ENCODE peak calls at places on chromosomes 5 and 9, in ten cellular contexts. A is AG08395; L is GM12891; Q is activated CD8-positive, alpha-beta memory T cell treated with anti-CD3 and anti-CD28 coated beads, Interleukin-2, amount 10 ng/mL, durations not matched to agents 7 days and 5 days; D is psoas muscle; Y is cardiac fibroblast; S is body of pancreas; N is epithelial cell of proximal tubule; R is gastrocnemius medialis; G is CD4-positive, alpha-beta T cell. K is an unnamed sample.

GRCh38 chr5:107426209-107426608 is 244.5 kb downstream of the EFNA5 start:
- DNase-seq in R (no peak), L (no peak), D (no peak), Y (no peak), Q (no peak), A (no peak), S (no peak), N (no peak), G (no peak), K (no peak)

GRCh38 chr5:32543291-32543690 is 42.1 kb upstream of the SUB1 start:
- DNase-seq in G (no peak), R (no peak), Q (no peak), A (no peak), L (no peak), N (no peak), S (no peak), D (no peak), Y (no peak), K (no peak)

GRCh38 chr9:131743501-131743900 is 3.6 kb upstream of the RAPGEF1 start:
- DNase-seq in S (no peak), G (no peak), Y (no peak), L (no peak), N (no peak), D (no peak), A (peak; percentile 36), R (no peak), Q (no peak), K (no peak)

GRCh38 chr9:114499528-114499927 is 5.7 kb downstream of the WHRN start:
- DNase-seq in R (no peak), L (no peak), S (no peak), G (no peak), N (no peak), Y (no peak), A (no peak), D (no peak), Q (no peak), K (no peak)

GRCh38 chr9:90023861-90024260 is 419.0 kb downstream of the GADD45G start:
- DNase-seq in N (no peak), Y (no peak), S (no peak), D (no peak), A (no peak), L (no peak), R (no peak), Q (no peak), G (no peak), K (no peak)

GRCh38 chr9:123267481-123268239 is 726 bp downstream of the STRBP start:
- DNase-seq in L (no peak), Y (no peak), D (peak; percentile 50), R (peak; percentile 5), Q (no peak), A (no peak), N (no peak), G (peak; percentile 9), S (peak; percentile 26), K (peak; percentile 18)

GRCh38 chr5:146878471-146879172 is at the start of gene PPP2R2B:
- DNase-seq in Y (peak; percentile 6), L (no peak), D (peak; percentile 43), G (peak; percentile 29), A (no peak), N (no peak), Q (peak; percentile 82), R (no peak), S (peak; percentile 47), K (no peak)

GRCh38 chr9:129486496-129487306 is 134.2 kb downstream of the C9orf50 start:
- DNase-seq in Q (no peak), R (peak; percentile 69), A (peak; percentile 68), D (peak; percentile 86), L (no peak), Y (peak; percentile 74), N (no peak), G (no peak), S (peak; percentile 59), K (peak; percentile 80)

GRCh38 chr9:124855944-124856773 is 2.9 kb downstream of the WDR38 start:
- DNase-seq in A (no peak), Y (no peak), L (no peak), R (no peak), N (no peak), D (no peak), Q (no peak), G (no peak), S (peak; percentile 60), K (no peak)

GRCh38 chr5:54821445-54822330 is 163.7 kb downstream of the ESM1 start:
- DNase-seq in L (no peak), R (no peak), N (no peak), D (no peak), G (no peak), Y (no peak), A (no peak), Q (no peak), S (no peak), K (no peak)

GRCh38 chr9:79764377-79764776 is 192.6 kb downstream of the TLE4 start:
- DNase-seq in R (no peak), A (peak; percentile 96), L (no peak), Q (no peak), D (no peak), N (peak; percentile 38), Y (peak; percentile 90), S (peak; percentile 9), G (no peak), K (peak; percentile 46)

GRCh38 chr5:132268698-132269551 is 11.4 kb downstream of the PDLIM4 start:
- DNase-seq in G (no peak), R (no peak), Y (peak; percentile 27), A (peak; percentile 82), Q (peak; percentile 39), L (no peak), D (no peak), N (no peak), S (no peak), K (peak; percentile 49)

GRCh38 chr5:75331095-75332090 is 5.6 kb upstream of the HMGCR start:
- DNase-seq in Y (no peak), N (no peak), G (no peak), Q (no peak), S (no peak), A (no peak), D (no peak), R (no peak), L (no peak), K (no peak)

GRCh38 chr9:81410201-81410600 is 279.1 kb downstream of the TLE1 start:
- DNase-seq in S (no peak), N (peak; percentile 73), R (no peak), Q (no peak), D (no peak), Y (peak; percentile 87), L (no peak), G (no peak), A (peak; percentile 72), K (no peak)

GRCh38 chr9:85639675-85640186 is 102.0 kb downstream of the AGTPBP1 start:
- DNase-seq in L (no peak), S (no peak), G (no peak), Q (no peak), A (no peak), Y (no peak), D (no peak), N (no peak), R (no peak), K (no peak)

GRCh38 chr5:78320461-78320860 is 26.0 kb upstream of the AP3B1 start:
- DNase-seq in Y (peak; percentile 62), Q (no peak), S (no peak), R (no peak), L (peak; percentile 6), D (no peak), A (peak; percentile 38), G (no peak), N (no peak), K (no peak)

GRCh38 chr5:125981016-125981415 is 442.2 kb upstream of the GRAMD2B start:
- DNase-seq in N (no peak), G (no peak), Y (no peak), Q (no peak), L (no peak), A (no peak), R (no peak), D (no peak), S (no peak), K (no peak)

GRCh38 chr9:133221177-133221809 is 12.2 kb upstream of the OBP2B start:
- DNase-seq in Q (no peak), N (no peak), Y (no peak), G (no peak), S (no peak), R (no peak), L (no peak), D (no peak), A (no peak), K (no peak)

GRCh38 chr9:4193391-4193790 is 106.5 kb downstream of the GLIS3 start:
- DNase-seq in Y (no peak), R (no peak), D (no peak), N (no peak), G (no peak), S (no peak), Q (no peak), L (no peak), A (no peak), K (no peak)

GRCh38 chr5:122078116-122078865 is at the start of gene LOX:
- DNase-seq in Q (no peak), D (peak; percentile 87), Y (peak; percentile 96), N (no peak), A (peak; percentile 91), G (no peak), L (no peak), S (peak; percentile 60), R (peak; percentile 43), K (peak; percentile 85)

GRCh38 chr5:72503888-72504491 is 3.2 kb downstream of the ZNF366 start:
- DNase-seq in A (peak; percentile 54), Q (no peak), N (no peak), Y (peak; percentile 62), L (no peak), D (no peak), R (no peak), S (no peak), G (no peak), K (no peak)

GRCh38 chr9:34589371-34589655 is 211 bp downstream of the CNTFR start:
- DNase-seq in Y (no peak), Q (no peak), A (no peak), G (no peak), L (no peak), N (no peak), R (no peak), D (no peak), S (no peak), K (no peak)

GRCh38 chr9:72769546-72769945 is 183.3 kb downstream of the ALDH1A1 start:
- DNase-seq in L (no peak), S (no peak), D (no peak), Q (no peak), R (no peak), G (no peak), N (no peak), A (no peak), Y (no peak), K (no peak)

GRCh38 chr5:54887663-54888062 is 97.7 kb downstream of the ESM1 start:
- DNase-seq in A (no peak), N (no peak), S (no peak), Y (no peak), L (no peak), D (no peak), G (no peak), Q (no peak), R (no peak), K (no peak)

GRCh38 chr5:142024771-142025304 is 12.0 kb upstream of the GNPDA1 start:
- DNase-seq in Y (peak; percentile 83), N (no peak), D (peak; percentile 92), R (peak; percentile 72), A (peak; percentile 96), L (peak; percentile 82), Q (peak; percentile 92), G (peak; percentile 81), S (peak; percentile 85), K (peak; percentile 80)

GRCh38 chr5:13939647-13940046 is 4.8 kb downstream of the DNAH5 start:
- DNase-seq in Y (no peak), N (no peak), D (no peak), L (no peak), Q (no peak), S (no peak), R (no peak), G (no peak), A (no peak), K (no peak)

GRCh38 chr5:165779505-165779904 is 2274.1 kb downstream of the MAT2B start:
- DNase-seq in S (no peak), L (no peak), Y (no peak), N (no peak), Q (no peak), G (no peak), D (no peak), A (no peak), R (no peak), K (no peak)

GRCh38 chr5:78537821-78538220 is 110.8 kb downstream of the LHFPL2 start:
- DNase-seq in L (peak; percentile 33), S (peak; percentile 20), D (no peak), Q (no peak), A (peak; percentile 61), R (no peak), N (no peak), G (no peak), Y (peak; percentile 72), K (no peak)